ENCODE peak calls at places on chromosome 18, in eight cellular contexts. W is vagina, S is HCT116, I is GM23338, F is sigmoid colon, J is stomach, G is HL-60, D is transverse colon. B is an unnamed sample.

GRCh38 chr18:36527740-36528455 is 230.4 kb downstream of the FHOD3 start:
- DNase-seq in W (peak; percentile 37), S (no peak), I (no peak), F (no peak), J (no peak), G (no peak), D (no peak), B (no peak)

GRCh38 chr18:944440-944839 is 39.8 kb downstream of the ADCYAP1 start:
- DNase-seq in W (no peak), S (no peak), I (no peak), F (no peak), J (no peak), G (no peak), D (no peak), B (no peak)

GRCh38 chr18:36871801-36872200 is 42.9 kb downstream of the KIAA1328 start:
- DNase-seq in W (no peak), S (no peak), I (peak; percentile 12), F (no peak), J (no peak), G (no peak), D (no peak), B (no peak)

GRCh38 chr18:63924551-63924950 is 16.8 kb downstream of the SERPINB10 start:
- DNase-seq in W (no peak), S (no peak), I (no peak), F (no peak), J (no peak), G (no peak), D (no peak), B (no peak)

GRCh38 chr18:48073231-48073930 is 142.9 kb upstream of the SMAD2 start:
- DNase-seq in W (no peak), S (no peak), I (no peak), F (no peak), J (no peak), G (no peak), D (no peak), B (no peak)

GRCh38 chr18:67862069-67862468 is 345.5 kb upstream of the DSEL start:
- DNase-seq in W (no peak), S (no peak), I (no peak), F (no peak), J (no peak), G (no peak), D (no peak), B (no peak)

GRCh38 chr18:78431606-78432005 is 548.0 kb upstream of the SALL3 start:
- DNase-seq in W (no peak), S (no peak), I (no peak), F (no peak), J (no peak), G (no peak), D (no peak), B (no peak)

GRCh38 chr18:3514312-3515216 is 64.6 kb downstream of the TGIF1 start:
- DNase-seq in W (no peak), S (no peak), I (no peak), F (no peak), J (no peak), G (no peak), D (no peak), B (no peak)

DNA sequence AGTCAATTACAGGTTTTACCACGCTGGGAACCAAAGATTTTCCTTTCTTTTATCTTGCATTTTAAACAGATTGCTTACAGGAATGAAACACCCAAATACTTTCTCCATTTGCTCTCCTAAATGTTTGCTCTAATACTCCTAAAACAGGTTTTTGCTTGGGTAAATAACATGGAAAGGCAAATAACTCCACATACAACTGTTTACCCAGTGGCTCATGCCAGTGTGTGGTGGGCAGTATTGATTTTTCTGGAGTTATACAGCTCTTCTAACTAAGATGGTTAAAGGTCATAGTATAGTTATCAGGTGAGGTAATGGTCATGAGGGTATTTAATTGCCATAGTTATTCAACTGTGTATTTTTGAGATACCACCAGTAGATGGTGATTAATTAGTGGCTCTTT is 61.2 kb upstream of the RAB27B start:
- DNase-seq in W (no peak), S (no peak), I (no peak), F (no peak), J (peak; percentile 47), G (no peak), D (no peak), B (no peak)
- H3K4me3 ChIP-seq in W (no peak overlapping the region), S (no peak overlapping the region), I (no peak overlapping the region), F (no peak overlapping the region), J (no peak overlapping the region), G (no peak overlapping the region), D (no peak overlapping the region), B (no peak overlapping the region)

GRCh38 chr18:45285251-45285650 is 330.0 kb upstream of the SLC14A2 start:
- DNase-seq in W (no peak), S (no peak), I (no peak), F (no peak), J (no peak), G (no peak), D (no peak), B (no peak)

GRCh38 chr18:45277870-45278269 is 337.4 kb upstream of the SLC14A2 start:
- DNase-seq in W (no peak), S (no peak), I (no peak), F (no peak), J (no peak), G (no peak), D (peak; percentile 14), B (no peak)

GRCh38 chr18:45280486-45281263 is 334.6 kb upstream of the SLC14A2 start:
- DNase-seq in W (no peak), S (no peak), I (no peak), F (no peak), J (no peak), G (no peak), D (no peak), B (no peak)

GRCh38 chr18:45284174-45284573 is 331.1 kb upstream of the SLC14A2 start:
- DNase-seq in W (no peak), S (no peak), I (peak; percentile 22), F (no peak), J (no peak), G (no peak), D (no peak), B (no peak)

DNA sequence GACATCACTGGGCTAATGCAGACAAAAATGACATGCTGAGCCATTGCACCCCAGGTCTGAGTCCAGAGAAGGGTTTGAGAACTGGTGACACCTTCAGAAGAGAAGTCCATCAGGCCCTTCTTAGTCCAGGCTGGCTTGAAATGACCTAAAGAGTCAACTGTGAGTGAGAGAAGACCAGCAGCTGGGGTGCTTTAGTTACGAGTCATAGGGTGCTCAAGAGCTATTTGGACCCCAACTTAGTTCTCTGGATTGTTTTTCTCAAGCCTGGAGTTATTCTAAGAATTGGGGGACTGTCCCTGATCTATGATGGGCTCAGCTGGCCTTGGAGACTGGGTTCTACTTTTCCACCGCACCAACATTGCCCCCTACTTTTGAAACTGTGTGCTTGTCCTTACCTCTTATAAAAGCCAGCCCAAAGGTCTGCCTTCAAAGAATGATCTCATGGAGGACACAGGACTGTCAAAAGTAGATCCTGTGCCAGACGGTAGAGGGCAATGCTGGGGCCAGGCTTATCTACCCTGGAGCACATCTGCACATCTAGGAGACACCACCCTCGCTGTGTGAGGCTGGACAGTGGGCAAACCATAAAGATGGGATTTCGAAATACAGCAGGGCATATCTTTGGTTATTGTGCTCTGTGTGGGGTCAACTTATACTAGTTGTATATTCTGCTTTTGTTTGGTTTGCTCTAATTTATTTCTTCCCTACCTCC is 333.0 kb upstream of the SLC14A2 start:
- DNase-seq in W (no peak), S (no peak), I (no peak), F (no peak), J (no peak), G (no peak), D (no peak), B (no peak)
- TF ChIP-seq POLR2AphosphoS5 in W (no peak), S (no peak), I (no peak), F (no peak), J (no peak), G (no peak), D (no peak), B (no peak)

GRCh38 chr18:12282436-12283039 is 25.5 kb upstream of the TUBB6 start:
- DNase-seq in W (no peak), S (no peak), I (no peak), F (no peak), J (no peak), G (no peak), D (no peak), B (no peak)

GRCh38 chr18:12278153-12278764 is 24.1 kb downstream of the CIDEA start:
- DNase-seq in W (no peak), S (no peak), I (peak; percentile 62), F (no peak), J (no peak), G (no peak), D (no peak), B (no peak)

GRCh38 chr18:12278765-12279682 is 24.9 kb downstream of the CIDEA start:
- DNase-seq in W (peak; percentile 94), S (no peak), I (peak; percentile 82), F (peak; percentile 98), J (peak; percentile 40), G (no peak), D (peak; percentile 69), B (no peak)

GRCh38 chr18:12281861-12282260 is 26.2 kb upstream of the TUBB6 start:
- DNase-seq in W (no peak), S (no peak), I (no peak), F (no peak), J (no peak), G (no peak), D (no peak), B (no peak)

DNA sequence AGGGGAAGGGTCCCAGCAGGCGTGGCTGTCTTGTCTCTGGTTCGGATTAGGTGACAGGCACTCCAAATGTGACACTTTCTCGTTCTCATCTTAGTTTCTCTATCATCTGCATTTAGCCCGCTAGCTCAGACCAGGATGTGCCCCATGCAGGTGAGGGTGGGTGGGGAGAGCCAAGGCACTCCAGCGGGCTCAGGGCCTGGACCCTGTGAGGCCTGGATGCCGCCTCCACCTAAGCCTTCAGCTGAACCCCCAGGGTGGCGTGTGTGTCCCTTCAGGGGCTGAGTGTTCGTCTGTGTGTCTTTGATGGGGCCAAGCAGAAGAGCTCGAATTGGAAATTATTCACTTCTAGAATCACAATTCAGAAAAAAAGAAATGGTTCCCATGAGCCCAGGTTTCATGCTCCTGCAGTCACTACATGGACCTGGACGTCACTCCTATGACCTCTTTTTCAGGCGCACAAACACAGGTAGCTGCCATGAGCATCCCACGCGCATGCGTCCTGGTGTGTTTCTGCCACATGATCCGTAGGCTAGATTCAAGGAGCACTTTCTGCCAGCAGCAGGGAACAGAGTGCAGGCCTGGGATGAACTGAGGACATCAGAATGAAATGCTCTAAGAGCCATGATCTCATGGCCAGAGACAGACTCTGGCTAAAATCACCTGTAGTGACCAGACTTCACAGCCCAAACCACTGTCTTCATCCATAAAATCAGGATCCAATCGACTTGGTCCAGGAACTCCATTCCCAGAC is 25.8 kb downstream of the CIDEA start:
- DNase-seq in W (no peak), S (no peak), I (no peak), F (peak; percentile 84), J (no peak), G (no peak), D (no peak), B (no peak)
- H3K4me3 ChIP-seq in W (peak overlapping the region; percentile 43), S (no peak overlapping the region), I (no peak overlapping the region), F (peak overlapping the region; percentile 51), J (no peak overlapping the region), G (no peak overlapping the region), D (peak overlapping the region; percentile 35), B (no peak overlapping the region)

DNA sequence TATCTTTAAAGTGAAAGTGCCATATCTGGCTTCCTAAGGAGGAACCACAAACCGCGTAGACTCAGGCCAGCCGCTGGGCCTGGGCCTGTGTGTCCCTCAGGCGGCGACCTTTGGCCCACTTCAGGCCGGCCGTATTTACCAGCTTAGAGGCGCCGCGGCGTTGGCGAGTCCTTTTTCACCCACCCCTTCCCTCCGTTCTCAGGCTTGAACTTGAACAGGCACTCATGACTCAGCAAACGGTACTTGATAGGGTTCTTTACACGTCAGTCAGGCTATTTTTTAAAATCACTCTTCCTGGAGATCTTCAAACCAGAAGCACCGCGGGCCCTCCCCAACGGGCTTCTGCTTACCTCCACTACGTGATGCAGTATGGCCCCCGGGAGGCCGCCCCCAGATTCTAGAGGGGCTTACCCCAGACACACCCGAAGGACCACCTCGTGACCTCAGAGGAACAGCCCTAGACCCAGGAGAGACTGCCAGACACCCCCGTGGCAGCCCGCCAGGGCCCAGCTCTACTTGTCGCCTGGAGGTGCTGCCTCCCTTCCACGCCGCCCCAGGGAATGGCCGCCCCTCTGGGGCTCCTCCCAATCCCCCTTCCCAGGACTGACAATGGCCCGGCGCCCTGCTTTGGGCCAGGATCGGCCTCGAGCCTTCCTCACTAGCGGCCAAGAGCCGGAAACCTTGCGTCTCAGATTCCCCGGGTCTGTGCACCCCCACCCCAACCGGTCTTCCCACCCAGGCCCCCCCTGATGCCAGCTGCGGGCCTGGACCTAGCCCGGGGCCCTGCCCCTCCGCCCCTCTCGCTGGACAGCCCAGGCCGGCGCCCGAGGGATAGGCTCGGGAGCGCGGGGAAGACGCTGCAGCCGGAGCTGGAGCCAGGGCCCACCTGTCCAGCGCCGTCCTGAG is 33.8 kb upstream of the IMPA2 start:
- DNase-seq in W (peak; percentile 99), S (peak; percentile 90), I (peak; percentile 94), F (peak; percentile 98), J (peak; percentile 96), G (peak; percentile 98), D (peak; percentile 94), B (no peak)
- TF ChIP-seq POLR2AphosphoS5 in W (peak; percentile 93), S (no peak), I (peak; percentile 23), F (peak; percentile 84), J (peak; percentile 85), G (peak; percentile 84), D (peak; percentile 75), B (no peak)

B was measured in SK-N-MC.